ENCODE peak calls at places on chromosomes 11 and 22, in five cellular contexts. R, E, Y, U and O are unnamed samples.

GRCh38 chr22:20503816-20504215 is 3.6 kb upstream of the MED15 start:
- DNase-seq in R (no peak), E (no peak), U (no peak), Y (no peak), O (no peak)

GRCh38 chr22:32801436-32802290 is at the start of gene TIMP3:
- DNase-seq in R (peak), E (peak), Y (no peak), U (peak), O (peak)

GRCh38 chr22:22431271-22432220 is 77.0 kb downstream of the ZNF280B start:
- DNase-seq in E (no peak), Y (peak), R (no peak), U (peak), O (no peak)

GRCh38 chr22:46219650-46220049 is 30.4 kb downstream of the CDPF1 start:
- DNase-seq in U (no peak), Y (no peak), R (no peak), E (no peak), O (no peak)

GRCh38 chr11:77515483-77515882 is 41.6 kb upstream of the PAK1 start:
- DNase-seq in R (no peak), Y (no peak), E (no peak), U (no peak), O (no peak)

GRCh38 chr11:64358907-64359711 is at the start of gene RPS6KA4:
- DNase-seq in U (peak), R (peak), Y (peak), E (peak), O (no peak)

GRCh38 chr11:83070044-83070877 is 1.4 kb downstream of the RAB30 start:
- DNase-seq in Y (no peak), E (no peak), U (no peak), R (no peak), O (no peak)

GRCh38 chr11:79809487-79809886 is 368.7 kb upstream of the TENM4 start:
- DNase-seq in Y (no peak), R (no peak), U (no peak), E (no peak), O (no peak)

GRCh38 chr11:127420139-127420538 is 419.6 kb upstream of the KIRREL3 start:
- DNase-seq in R (no peak), E (no peak), Y (no peak), U (no peak), O (no peak)